ENCODE peak calls at places on chromosomes 5 and 9, in eight cellular contexts. One of them, this sample, is unnamed.

GRCh38 chr5:179762781-179763176 is 30.2 kb downstream of the MAML1 start:
- DNase-seq in Karpas-422: no peak
- DNase-seq in A549: no peak
- DNase-seq in esophagus squamous epithelium: no peak
- DNase-seq in lung: no peak
- DNase-seq in right atrium auricular region: no peak
- DNase-seq in DND-41: no peak
- DNase-seq in WERI-Rb-1: no peak
- DNase-seq in this sample: no peak

GRCh38 chr5:111454198-111454606 is 58.1 kb downstream of the STARD4 start:
- DNase-seq in A549: no peak
- DNase-seq in right atrium auricular region: no peak
- DNase-seq in DND-41: no peak
- DNase-seq in Karpas-422: no peak
- DNase-seq in WERI-Rb-1: no peak
- DNase-seq in esophagus squamous epithelium: no peak
- DNase-seq in lung: no peak
- DNase-seq in this sample: no peak

GRCh38 chr9:77455312-77455927 is 192.7 kb downstream of the GNA14 start:
- DNase-seq in esophagus squamous epithelium: no peak
- DNase-seq in lung: no peak
- DNase-seq in WERI-Rb-1: peak; percentile 89
- DNase-seq in DND-41: peak; percentile 45
- DNase-seq in Karpas-422: peak; percentile 79
- DNase-seq in A549: peak; percentile 53
- DNase-seq in right atrium auricular region: no peak
- DNase-seq in this sample: no peak

GRCh38 chr5:14534773-14535172 is 46.8 kb upstream of the OTULINL start:
- DNase-seq in esophagus squamous epithelium: no peak
- DNase-seq in WERI-Rb-1: no peak
- DNase-seq in right atrium auricular region: peak; percentile 40
- DNase-seq in A549: no peak
- DNase-seq in DND-41: no peak
- DNase-seq in Karpas-422: no peak
- DNase-seq in lung: no peak
- DNase-seq in this sample: no peak

GRCh38 chr5:162672030-162672429 is 604.5 kb downstream of the GABRG2 start:
- DNase-seq in A549: no peak
- DNase-seq in lung: no peak
- DNase-seq in WERI-Rb-1: no peak
- DNase-seq in DND-41: no peak
- DNase-seq in esophagus squamous epithelium: no peak
- DNase-seq in Karpas-422: no peak
- DNase-seq in right atrium auricular region: no peak
- DNase-seq in this sample: no peak

GRCh38 chr5:57976506-57976905 is 483.4 kb downstream of the PLK2 start:
- DNase-seq in WERI-Rb-1: no peak
- DNase-seq in A549: no peak
- DNase-seq in lung: no peak
- DNase-seq in DND-41: no peak
- DNase-seq in right atrium auricular region: no peak
- DNase-seq in Karpas-422: no peak
- DNase-seq in esophagus squamous epithelium: no peak
- DNase-seq in this sample: no peak

GRCh38 chr5:32538031-32538547 is 47.3 kb upstream of the SUB1 start:
- DNase-seq in A549: no peak
- DNase-seq in esophagus squamous epithelium: no peak
- DNase-seq in WERI-Rb-1: no peak
- DNase-seq in Karpas-422: peak; percentile 94
- DNase-seq in lung: no peak
- DNase-seq in right atrium auricular region: no peak
- DNase-seq in DND-41: peak; percentile 11
- DNase-seq in this sample: peak; percentile 29

GRCh38 chr5:483434-484184 is 40.6 kb downstream of the EXOC3 start:
- DNase-seq in esophagus squamous epithelium: no peak
- DNase-seq in lung: no peak
- DNase-seq in WERI-Rb-1: no peak
- DNase-seq in right atrium auricular region: no peak
- DNase-seq in DND-41: no peak
- DNase-seq in Karpas-422: no peak
- DNase-seq in A549: no peak
- DNase-seq in this sample: no peak

GRCh38 chr5:139391570-139392323 is 2.0 kb upstream of the MZB1 start:
- DNase-seq in A549: peak; percentile 75
- DNase-seq in right atrium auricular region: no peak
- DNase-seq in lung: no peak
- DNase-seq in DND-41: peak; percentile 80
- DNase-seq in Karpas-422: peak; percentile 84
- DNase-seq in esophagus squamous epithelium: no peak
- DNase-seq in WERI-Rb-1: no peak
- DNase-seq in this sample: no peak

GRCh38 chr5:56616454-56617160 is 198.7 kb upstream of the MAP3K1 start:
- DNase-seq in esophagus squamous epithelium: no peak
- DNase-seq in Karpas-422: no peak
- DNase-seq in lung: no peak
- DNase-seq in DND-41: no peak
- DNase-seq in right atrium auricular region: no peak
- DNase-seq in WERI-Rb-1: no peak
- DNase-seq in A549: no peak
- DNase-seq in this sample: no peak

GRCh38 chr5:150129813-150130492 is 25.7 kb downstream of the PDGFRB start:
- DNase-seq in A549: peak; percentile 94
- DNase-seq in DND-41: peak; percentile 53
- DNase-seq in lung: peak; percentile 77
- DNase-seq in Karpas-422: peak; percentile 81
- DNase-seq in right atrium auricular region: peak; percentile 85
- DNase-seq in esophagus squamous epithelium: no peak
- DNase-seq in WERI-Rb-1: peak; percentile 79
- DNase-seq in this sample: peak; percentile 71

GRCh38 chr5:84202136-84202535 is 182.5 kb downstream of the EDIL3 start:
- DNase-seq in WERI-Rb-1: no peak
- DNase-seq in right atrium auricular region: no peak
- DNase-seq in A549: no peak
- DNase-seq in DND-41: no peak
- DNase-seq in Karpas-422: no peak
- DNase-seq in lung: no peak
- DNase-seq in esophagus squamous epithelium: no peak
- DNase-seq in this sample: no peak

GRCh38 chr9:95349109-95350038 is 31.9 kb upstream of the FANCC start:
- DNase-seq in A549: no peak
- DNase-seq in DND-41: no peak
- DNase-seq in Karpas-422: no peak
- DNase-seq in right atrium auricular region: no peak
- DNase-seq in WERI-Rb-1: no peak
- DNase-seq in esophagus squamous epithelium: no peak
- DNase-seq in lung: no peak
- DNase-seq in this sample: no peak

GRCh38 chr9:114430443-114430842 is 42.7 kb upstream of the AKNA start:
- DNase-seq in DND-41: no peak
- DNase-seq in right atrium auricular region: no peak
- DNase-seq in lung: no peak
- DNase-seq in esophagus squamous epithelium: no peak
- DNase-seq in Karpas-422: no peak
- DNase-seq in WERI-Rb-1: no peak
- DNase-seq in A549: no peak
- DNase-seq in this sample: no peak

GRCh38 chr9:10268500-10269485 is 344.0 kb downstream of the PTPRD start:
- DNase-seq in WERI-Rb-1: peak; percentile 59
- DNase-seq in lung: no peak
- DNase-seq in right atrium auricular region: no peak
- DNase-seq in Karpas-422: peak; percentile 52
- DNase-seq in A549: no peak
- DNase-seq in esophagus squamous epithelium: no peak
- DNase-seq in DND-41: no peak
- DNase-seq in this sample: no peak

GRCh38 chr9:32581512-32582143 is 8.7 kb upstream of the NDUFB6 start:
- DNase-seq in esophagus squamous epithelium: no peak
- DNase-seq in A549: peak; percentile 36
- DNase-seq in DND-41: peak; percentile 28
- DNase-seq in lung: no peak
- DNase-seq in WERI-Rb-1: peak; percentile 48
- DNase-seq in Karpas-422: peak; percentile 88
- DNase-seq in right atrium auricular region: no peak
- DNase-seq in this sample: peak; percentile 21

GRCh38 chr5:177446184-177447065 is at the start of gene PRR7:
- DNase-seq in right atrium auricular region: no peak
- DNase-seq in lung: peak; percentile 35
- DNase-seq in esophagus squamous epithelium: no peak
- DNase-seq in WERI-Rb-1: peak; percentile 56
- DNase-seq in Karpas-422: peak; percentile 95
- DNase-seq in A549: peak; percentile 85
- DNase-seq in DND-41: peak; percentile 73
- DNase-seq in this sample: peak; percentile 64

GRCh38 chr5:173498871-173499470 is 117.5 kb downstream of the BOD1 start:
- DNase-seq in esophagus squamous epithelium: no peak
- DNase-seq in DND-41: no peak
- DNase-seq in right atrium auricular region: no peak
- DNase-seq in lung: no peak
- DNase-seq in A549: no peak
- DNase-seq in Karpas-422: no peak
- DNase-seq in WERI-Rb-1: no peak
- DNase-seq in this sample: no peak

GRCh38 chr5:137575847-137576246 is 76.7 kb upstream of the SPOCK1 start:
- DNase-seq in WERI-Rb-1: no peak
- DNase-seq in A549: no peak
- DNase-seq in right atrium auricular region: no peak
- DNase-seq in esophagus squamous epithelium: no peak
- DNase-seq in DND-41: no peak
- DNase-seq in Karpas-422: no peak
- DNase-seq in lung: no peak
- DNase-seq in this sample: no peak

GRCh38 chr9:16434522-16434921 is 435.9 kb downstream of the BNC2 start:
- DNase-seq in right atrium auricular region: no peak
- DNase-seq in A549: no peak
- DNase-seq in Karpas-422: no peak
- DNase-seq in lung: no peak
- DNase-seq in esophagus squamous epithelium: no peak
- DNase-seq in WERI-Rb-1: peak; percentile 14
- DNase-seq in DND-41: no peak
- DNase-seq in this sample: no peak

GRCh38 chr9:107784235-107784958 is 294.8 kb upstream of the KLF4 start:
- DNase-seq in DND-41: no peak
- DNase-seq in A549: no peak
- DNase-seq in esophagus squamous epithelium: no peak
- DNase-seq in lung: peak; percentile 32
- DNase-seq in WERI-Rb-1: no peak
- DNase-seq in Karpas-422: no peak
- DNase-seq in right atrium auricular region: peak; percentile 73
- DNase-seq in this sample: peak; percentile 36

GRCh38 chr5:78269088-78269703 is 25.3 kb downstream of the AP3B1 start:
- DNase-seq in lung: no peak
- DNase-seq in DND-41: no peak
- DNase-seq in WERI-Rb-1: no peak
- DNase-seq in right atrium auricular region: no peak
- DNase-seq in esophagus squamous epithelium: no peak
- DNase-seq in A549: peak; percentile 28
- DNase-seq in Karpas-422: peak; percentile 64
- DNase-seq in this sample: no peak

GRCh38 chr5:43309657-43310056 is 3.6 kb downstream of the HMGCS1 start:
- DNase-seq in right atrium auricular region: no peak
- DNase-seq in lung: no peak
- DNase-seq in esophagus squamous epithelium: no peak
- DNase-seq in DND-41: no peak
- DNase-seq in A549: no peak
- DNase-seq in WERI-Rb-1: no peak
- DNase-seq in Karpas-422: no peak
- DNase-seq in this sample: no peak
- H3K27ac ChIP-seq in right atrium auricular region: no peak overlapping the region
- H3K27ac ChIP-seq in lung: no peak overlapping the region
- H3K27ac ChIP-seq in esophagus squamous epithelium: peak overlapping the region; percentile 60
- H3K27ac ChIP-seq in DND-41: peak overlapping the region; percentile 60
- H3K27ac ChIP-seq in A549: no peak overlapping the region
- H3K27ac ChIP-seq in WERI-Rb-1: no peak overlapping the region
- H3K27ac ChIP-seq in Karpas-422: peak overlapping the region; percentile 94
- H3K27ac ChIP-seq in this sample: no peak overlapping the region

DNA sequence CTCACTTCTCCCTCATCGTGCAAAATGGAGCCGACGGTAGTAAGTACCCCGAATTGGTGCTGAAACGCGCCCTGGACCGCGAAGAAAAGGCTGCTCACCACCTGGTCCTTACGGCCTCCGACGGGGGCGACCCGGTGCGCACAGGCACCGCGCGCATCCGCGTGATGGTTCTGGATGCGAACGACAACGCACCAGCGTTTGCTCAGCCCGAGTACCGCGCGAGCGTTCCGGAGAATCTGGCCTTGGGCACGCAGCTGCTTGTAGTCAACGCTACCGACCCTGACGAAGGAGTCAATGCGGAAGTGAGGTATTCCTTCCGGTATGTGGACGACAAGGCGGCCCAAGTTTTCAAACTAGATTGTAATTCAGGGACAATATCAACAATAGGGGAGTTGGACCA is 979 bp downstream of the PCDHGA12 start:
- DNase-seq in Karpas-422: no peak
- DNase-seq in WERI-Rb-1: no peak
- DNase-seq in esophagus squamous epithelium: no peak
- DNase-seq in A549: no peak
- DNase-seq in DND-41: no peak
- DNase-seq in right atrium auricular region: no peak
- DNase-seq in lung: no peak
- DNase-seq in this sample: no peak
- H3K9me3 ChIP-seq in Karpas-422: peaks cover 13% of the 10 kb centered on the region
- H3K9me3 ChIP-seq in WERI-Rb-1: peaks cover 6% of the 10 kb centered on the region
- H3K9me3 ChIP-seq in esophagus squamous epithelium: peaks cover 82% of the 10 kb centered on the region
- H3K9me3 ChIP-seq in A549: peaks cover 59% of the 10 kb centered on the region
- H3K9me3 ChIP-seq in DND-41: no peaks in the 10 kb centered on the region
- H3K9me3 ChIP-seq in right atrium auricular region: peaks cover 90% of the 10 kb centered on the region
- H3K9me3 ChIP-seq in lung: peaks cover 53% of the 10 kb centered on the region
- H3K9me3 ChIP-seq in this sample: peaks cover 79% of the 10 kb centered on the region

DNA sequence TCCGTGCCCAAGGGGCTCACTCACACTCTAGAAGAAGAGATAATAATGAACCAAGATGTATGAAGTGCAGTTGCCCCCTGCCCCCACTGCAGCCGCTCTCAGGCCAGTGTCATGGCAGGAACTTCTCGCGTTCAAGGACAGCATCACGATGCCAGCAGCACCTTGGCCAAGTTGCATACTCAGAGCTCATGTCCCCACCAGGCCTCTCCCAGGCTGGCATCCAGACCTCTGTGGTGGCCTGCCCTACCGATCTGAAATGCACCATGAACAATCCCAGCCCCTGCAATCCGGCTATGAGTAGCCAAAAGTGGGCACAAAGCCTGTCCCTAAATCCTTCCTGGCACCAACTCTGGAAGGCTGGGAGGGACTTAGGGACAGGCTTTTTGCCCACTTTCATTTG is 140.9 kb downstream of the PAX5 start:
- DNase-seq in WERI-Rb-1: peak; percentile 5
- DNase-seq in right atrium auricular region: no peak
- DNase-seq in Karpas-422: no peak
- DNase-seq in DND-41: no peak
- DNase-seq in lung: no peak
- DNase-seq in A549: no peak
- DNase-seq in esophagus squamous epithelium: no peak
- DNase-seq in this sample: no peak
- H3K27ac ChIP-seq in WERI-Rb-1: no peak overlapping the region
- H3K27ac ChIP-seq in right atrium auricular region: no peak overlapping the region
- H3K27ac ChIP-seq in Karpas-422: no peak overlapping the region
- H3K27ac ChIP-seq in DND-41: no peak overlapping the region
- H3K27ac ChIP-seq in lung: no peak overlapping the region
- H3K27ac ChIP-seq in A549: no peak overlapping the region
- H3K27ac ChIP-seq in esophagus squamous epithelium: no peak overlapping the region
- H3K27ac ChIP-seq in this sample: no peak overlapping the region

GRCh38 chr9:123370108-123370507 is 14.1 kb downstream of the CRB2 start:
- DNase-seq in WERI-Rb-1: no peak
- DNase-seq in DND-41: no peak
- DNase-seq in lung: no peak
- DNase-seq in esophagus squamous epithelium: no peak
- DNase-seq in right atrium auricular region: no peak
- DNase-seq in Karpas-422: no peak
- DNase-seq in A549: no peak
- DNase-seq in this sample: no peak
- H3K9me3 ChIP-seq in WERI-Rb-1: no peaks in the 10 kb centered on the region
- H3K9me3 ChIP-seq in DND-41: no peaks in the 10 kb centered on the region
- H3K9me3 ChIP-seq in lung: no peaks in the 10 kb centered on the region
- H3K9me3 ChIP-seq in esophagus squamous epithelium: no peaks in the 10 kb centered on the region
- H3K9me3 ChIP-seq in right atrium auricular region: no peaks in the 10 kb centered on the region
- H3K9me3 ChIP-seq in Karpas-422: no peaks in the 10 kb centered on the region
- H3K9me3 ChIP-seq in A549: no peaks in the 10 kb centered on the region
- H3K9me3 ChIP-seq in this sample: no peaks in the 10 kb centered on the region

This sample was measured in heart right ventricle.